ENCODE peak calls at places on chromosomes 5 and 9, in nine cellular contexts. T is dorsolateral prefrontal cortex; W is fibroblast of lung; C is right cardiac atrium; K is uterus; V is choroid plexus epithelial cell; H is stimulated activated CD8-positive, alpha-beta memory T cell treated with anti-CD3 and anti-CD28 coated beads, Interleukin-7, amount 100 ng/mL, for 24 hours; B is lower leg skin; G is AG08396. D is an unnamed sample.

GRCh38 chr5:113788141-113788540 is 274.6 kb downstream of the YTHDC2 start:
- DNase-seq in T (no peak), W (no peak), C (no peak), K (no peak), V (no peak), H (no peak), B (no peak), G (no peak), D (no peak)

GRCh38 chr5:150945947-150946346 is 41.2 kb upstream of the ZNF300 start:
- DNase-seq in T (no peak), W (peak; percentile 11), C (no peak), K (no peak), V (peak; percentile 9), H (no peak), B (no peak), G (no peak), D (no peak)

GRCh38 chr5:53543401-53543800 is 17.0 kb upstream of the NDUFS4 start:
- DNase-seq in T (no peak), W (peak; percentile 77), C (no peak), K (no peak), V (peak; percentile 57), H (no peak), B (no peak), G (peak; percentile 9), D (no peak)

GRCh38 chr5:2157372-2157771 is 274.6 kb upstream of the IRX4 start:
- DNase-seq in T (no peak), W (no peak), C (no peak), K (no peak), V (no peak), H (no peak), B (no peak), G (no peak), D (no peak)

GRCh38 chr9:36818242-36818938 is 215.7 kb downstream of the PAX5 start:
- DNase-seq in T (no peak), W (no peak), C (peak; percentile 67), K (no peak), V (no peak), H (no peak), B (peak; percentile 74), G (no peak), D (no peak)

GRCh38 chr9:133449760-133450159 is 10.0 kb upstream of the CACFD1 start:
- DNase-seq in T (no peak), W (peak; percentile 24), C (no peak), K (no peak), V (no peak), H (no peak), B (no peak), G (no peak), D (no peak)

GRCh38 chr9:114504341-114505186 is 709 bp downstream of the WHRN start:
- DNase-seq in T (peak; percentile 66), W (peak; percentile 62), C (peak; percentile 81), K (peak; percentile 52), V (peak; percentile 40), H (no peak), B (peak; percentile 90), G (peak; percentile 72), D (no peak)

GRCh38 chr5:171367424-171368370 is 20.0 kb upstream of the NPM1 start:
- DNase-seq in T (no peak), W (peak; percentile 89), C (no peak), K (no peak), V (peak; percentile 95), H (no peak), B (no peak), G (peak; percentile 36), D (no peak)

GRCh38 chr5:115948013-115948605 is 14.2 kb upstream of the LVRN start:
- DNase-seq in T (no peak), W (no peak), C (no peak), K (no peak), V (peak; percentile 67), H (no peak), B (no peak), G (no peak), D (peak; percentile 57)

GRCh38 chr5:123700624-123701023 is 188.6 kb downstream of the CSNK1G3 start:
- DNase-seq in T (no peak), W (peak; percentile 99), C (no peak), K (peak; percentile 15), V (peak; percentile 99), H (no peak), B (no peak), G (peak; percentile 77), D (peak; percentile 97)

GRCh38 chr9:35660966-35661413 is 2.9 kb downstream of the CCDC107 start:
- DNase-seq in T (no peak), W (no peak), C (no peak), K (no peak), V (peak; percentile 70), H (no peak), B (no peak), G (peak; percentile 49), D (no peak)

GRCh38 chr9:79572891-79573696 is 1.3 kb downstream of the TLE4 start:
- DNase-seq in T (peak; percentile 67), W (no peak), C (peak; percentile 85), K (peak; percentile 51), V (no peak), H (peak; percentile 30), B (peak; percentile 92), G (peak; percentile 56), D (no peak)

GRCh38 chr9:94607340-94607695 is 13.7 kb upstream of the FBP2 start:
- DNase-seq in T (no peak), W (no peak), C (no peak), K (no peak), V (no peak), H (no peak), B (no peak), G (no peak), D (no peak)

GRCh38 chr9:110270211-110270995 is 14.1 kb upstream of the TXN start:
- DNase-seq in T (no peak), W (no peak), C (no peak), K (no peak), V (no peak), H (no peak), B (no peak), G (no peak), D (no peak)

GRCh38 chr9:134085674-134086073 is 17.8 kb upstream of the BRD3 start:
- DNase-seq in T (no peak), W (no peak), C (no peak), K (no peak), V (no peak), H (no peak), B (peak; percentile 10), G (no peak), D (no peak)

GRCh38 chr5:171898879-171899278 is 107.6 kb downstream of the FBXW11 start:
- DNase-seq in T (no peak), W (no peak), C (no peak), K (no peak), V (no peak), H (no peak), B (no peak), G (no peak), D (no peak)

GRCh38 chr5:176501333-176501732 is 35.9 kb downstream of the RNF44 start:
- DNase-seq in T (no peak), W (peak; percentile 78), C (no peak), K (no peak), V (peak; percentile 88), H (no peak), B (no peak), G (peak; percentile 65), D (peak; percentile 60)

GRCh38 chr5:134001938-134002731 is 2.6 kb downstream of the VDAC1 start:
- DNase-seq in T (peak; percentile 19), W (no peak), C (no peak), K (no peak), V (no peak), H (no peak), B (no peak), G (no peak), D (no peak)

GRCh38 chr5:164306662-164307061 is 801.2 kb downstream of the MAT2B start:
- DNase-seq in T (no peak), W (peak; percentile 82), C (no peak), K (no peak), V (peak; percentile 53), H (no peak), B (no peak), G (no peak), D (no peak)

GRCh38 chr5:139649082-139649991 is 1.2 kb downstream of the CXXC5 start:
- DNase-seq in T (peak; percentile 73), W (no peak), C (peak; percentile 79), K (no peak), V (no peak), H (no peak), B (no peak), G (no peak), D (no peak)

D was measured in fibroblast of the conjunctiva.